ENCODE peak calls at places on chromosomes 6 and 20, in five cellular contexts. G is spleen, U is Peyer's patch, J is esophagus squamous epithelium, X is left lung. E is an unnamed sample.

GRCh38 chr6:31272856-31273626 is 1.1 kb upstream of the HLA-C start:
- DNase-seq in G (no peak), U (no peak), J (no peak), X (no peak), E (peak; percentile 60)

GRCh38 chr6:44034391-44034861 is 92.8 kb downstream of the MRPL14 start:
- DNase-seq in G (peak; percentile 47), U (no peak), J (no peak), X (no peak), E (no peak)

GRCh38 chr6:130625825-130626500 is 201.2 kb upstream of the SMLR1 start:
- DNase-seq in G (no peak), U (no peak), J (no peak), X (no peak), E (no peak)

GRCh38 chr6:70456725-70457124 is 43.4 kb downstream of the FAM135A start:
- DNase-seq in G (no peak), U (no peak), J (no peak), X (no peak), E (no peak)

GRCh38 chr20:64113444-64113775 is 6.0 kb upstream of the NPBWR2 start:
- DNase-seq in G (no peak), U (peak; percentile 24), J (no peak), X (no peak), E (no peak)

GRCh38 chr20:4171538-4172116 is 156.3 kb upstream of the RNF24 start:
- DNase-seq in G (no peak), U (peak; percentile 69), J (no peak), X (no peak), E (no peak)

GRCh38 chr6:113936093-113936934 is 34.6 kb downstream of the HDAC2 start:
- DNase-seq in G (peak; percentile 54), U (no peak), J (no peak), X (peak; percentile 35), E (no peak)

GRCh38 chr6:14665827-14666724 is 548.5 kb downstream of the CD83 start:
- DNase-seq in G (no peak), U (no peak), J (no peak), X (no peak), E (no peak)

GRCh38 chr6:73227606-73228255 is 2.4 kb upstream of the KHDC1L start:
- DNase-seq in G (no peak), U (no peak), J (no peak), X (no peak), E (no peak)

GRCh38 chr6:16486661-16487060 is 248.3 kb downstream of the GMPR start:
- DNase-seq in G (no peak), U (no peak), J (no peak), X (no peak), E (no peak)

DNA sequence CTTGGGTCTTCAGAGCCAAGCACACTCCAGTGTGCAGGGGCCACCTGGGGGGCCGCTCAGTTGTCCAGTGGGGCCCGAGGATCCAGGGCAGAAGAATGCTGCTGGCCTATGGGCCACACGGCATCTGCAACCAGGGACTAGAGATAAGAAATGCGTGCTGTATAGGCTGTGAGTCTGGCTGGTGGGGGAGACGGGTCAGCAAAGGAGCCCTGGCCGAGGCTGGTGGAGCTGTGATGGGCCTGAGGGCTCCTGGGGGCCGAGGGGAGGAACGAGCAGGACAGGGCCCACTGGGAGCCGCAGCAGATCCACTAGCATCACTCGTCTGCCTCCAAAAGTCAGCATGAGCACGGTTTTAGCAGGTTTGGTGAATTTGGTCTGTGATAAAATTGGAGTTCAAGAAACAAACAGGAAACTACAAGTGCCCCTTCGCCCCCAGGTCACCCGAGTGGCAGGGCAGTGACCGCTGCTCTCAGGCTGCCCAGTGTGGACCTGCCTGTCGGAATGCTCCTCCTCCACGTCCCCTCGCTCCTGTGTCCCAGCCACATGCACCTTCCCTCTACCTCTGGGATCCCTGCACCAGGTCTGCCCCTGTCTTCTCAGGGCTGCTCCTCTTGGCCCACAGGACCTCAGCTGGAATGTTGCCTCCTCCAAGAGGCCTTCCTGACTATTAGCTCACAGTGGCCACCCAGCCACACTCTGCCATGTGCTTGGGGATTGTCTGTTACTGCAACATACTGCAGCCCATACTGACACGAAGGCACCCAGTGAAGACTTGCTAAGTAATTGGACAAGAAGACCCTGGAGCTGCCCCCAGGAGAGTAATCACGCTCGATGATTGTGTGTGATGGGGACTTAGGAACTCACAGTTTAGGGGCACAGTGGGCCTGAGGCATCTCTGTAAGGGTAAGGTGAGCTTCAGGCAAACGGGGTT is 10.9 kb downstream of the ACSS1 start:
- DNase-seq in G (peak; percentile 71), U (peak; percentile 34), J (no peak), X (no peak), E (no peak)
- H3K4me1 ChIP-seq in G (peaks cover 93% of the 10 kb centered on the region), U (peaks cover 21% of the 10 kb centered on the region), J (peaks cover 41% of the 10 kb centered on the region), X (peaks cover 62% of the 10 kb centered on the region), E (peaks cover 18% of the 10 kb centered on the region)

DNA sequence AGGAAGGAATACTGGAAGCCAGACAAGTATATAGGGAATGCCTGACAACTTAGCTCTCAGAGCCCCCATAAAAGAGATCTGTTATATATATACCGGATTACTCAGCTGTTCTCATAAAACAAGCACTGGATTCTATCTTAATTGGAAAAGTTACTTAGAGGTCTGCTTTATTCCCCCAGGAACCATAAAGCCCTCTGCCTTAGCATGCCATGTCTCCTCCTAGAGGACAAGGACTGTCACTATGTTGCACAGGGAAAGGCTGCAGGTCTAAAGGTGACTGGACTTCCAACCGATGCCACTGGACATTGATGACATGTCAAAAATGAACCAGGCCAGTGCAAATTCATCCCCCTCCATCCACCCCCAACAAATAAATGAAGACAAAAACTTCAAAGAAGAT is 6.4 kb downstream of the EXOC2 start:
- DNase-seq in G (no peak), U (no peak), J (no peak), X (no peak), E (no peak)
- H3K4me1 ChIP-seq in G (peaks cover 81% of the 10 kb centered on the region), U (peaks cover 6% of the 10 kb centered on the region), J (no peaks in the 10 kb centered on the region), X (peaks cover 37% of the 10 kb centered on the region), E (peaks cover 38% of the 10 kb centered on the region)

GRCh38 chr6:41575598-41575997 is 29.4 kb downstream of the FOXP4 start:
- DNase-seq in G (no peak), U (no peak), J (no peak), X (no peak), E (no peak)
- H3K4me1 ChIP-seq in G (peaks cover 29% of the 10 kb centered on the region), U (no peaks in the 10 kb centered on the region), J (peaks cover 25% of the 10 kb centered on the region), X (peaks cover 31% of the 10 kb centered on the region), E (no peaks in the 10 kb centered on the region)

DNA sequence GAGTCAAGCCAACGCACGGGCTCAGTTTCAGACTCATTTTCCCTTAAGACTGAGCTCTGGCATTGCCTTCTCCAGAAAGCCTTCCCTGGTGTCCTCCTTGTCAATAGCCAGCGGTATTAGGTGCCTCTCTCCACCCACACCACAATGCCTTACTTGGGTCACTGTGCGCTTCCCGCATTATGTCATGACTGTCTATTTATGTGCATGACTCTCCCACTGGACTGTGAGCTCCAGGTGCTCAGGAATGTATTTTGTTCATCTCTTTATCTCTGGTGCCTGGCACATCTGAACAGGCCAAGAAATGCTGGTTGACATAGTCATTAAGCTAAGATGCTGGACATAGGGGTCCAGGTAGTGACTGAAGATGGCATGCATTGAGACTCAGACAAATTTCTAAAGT is 42.7 kb downstream of the DAAM2 start:
- DNase-seq in G (no peak), U (no peak), J (no peak), X (no peak), E (no peak)
- H3K4me1 ChIP-seq in G (peaks cover 56% of the 10 kb centered on the region), U (no peaks in the 10 kb centered on the region), J (no peaks in the 10 kb centered on the region), X (peaks cover 7% of the 10 kb centered on the region), E (no peaks in the 10 kb centered on the region)

DNA sequence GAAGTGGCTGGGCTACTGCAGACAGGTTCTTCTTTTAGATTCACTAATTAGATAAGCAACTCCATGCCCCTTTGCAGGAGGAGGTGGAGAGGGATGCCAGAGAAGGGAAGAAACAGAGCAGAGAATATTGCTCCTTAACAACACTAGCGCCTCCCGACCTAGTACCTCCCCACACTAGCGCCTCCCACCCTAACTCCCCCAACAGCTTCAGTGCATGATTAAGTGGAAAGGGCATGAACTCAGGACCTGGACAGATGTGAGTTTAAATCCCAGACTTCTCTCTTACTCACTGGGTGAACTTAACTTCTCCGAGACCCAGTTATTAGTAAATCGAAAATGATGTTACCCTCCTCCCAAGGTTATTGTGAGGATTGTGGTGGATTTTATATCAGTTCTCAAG is 25.7 kb downstream of the STX11 start:
- DNase-seq in G (no peak), U (no peak), J (no peak), X (no peak), E (no peak)
- H3K4me1 ChIP-seq in G (peaks cover 53% of the 10 kb centered on the region), U (no peaks in the 10 kb centered on the region), J (no peaks in the 10 kb centered on the region), X (peaks cover 58% of the 10 kb centered on the region), E (no peaks in the 10 kb centered on the region)